ENCODE peak calls at places on chromosomes 3 and 15, in four cellular contexts. I is CD4-positive, alpha-beta memory T cell; Q is IMR-90; U is GM23248. E is an unnamed sample. For H3K36me3, the result is how much of the 10 kb centered on the place peaks cover.

GRCh38 chr3:17473761-17474160 is 268.7 kb downstream of the TBC1D5 start:
- DNase-seq in I (no peak), Q (peak), U (peak), E (peak)

GRCh38 chr3:18808423-18808822 is 339.9 kb upstream of the KCNH8 start:
- DNase-seq in I (no peak), Q (no peak), U (no peak), E (peak)

GRCh38 chr3:120864541-120864940 is 43.5 kb upstream of the STXBP5L start:
- DNase-seq in I (no peak), Q (no peak), U (no peak), E (no peak)

GRCh38 chr3:32203854-32204253 is 34.6 kb upstream of the CMTM8 start:
- DNase-seq in I (no peak), Q (peak), U (peak), E (peak)

GRCh38 chr3:159881828-159882309 is 106.8 kb upstream of the IL12A start:
- DNase-seq in I (no peak), Q (no peak), U (no peak), E (peak)

GRCh38 chr3:141782386-141782932 is 19.3 kb downstream of the GRK7 start:
- DNase-seq in I (no peak), Q (no peak), U (no peak), E (peak)

GRCh38 chr3:171503817-171504216 is 43.6 kb upstream of the TNIK start:
- DNase-seq in I (no peak), Q (no peak), U (no peak), E (peak)

GRCh38 chr15:29312387-29312786 is 42.8 kb upstream of the NSMCE3 start:
- DNase-seq in I (no peak), Q (peak), U (peak), E (peak)

GRCh38 chr3:142973217-142974009 is 9.9 kb upstream of the PAQR9 start:
- DNase-seq in I (no peak), Q (no peak), U (no peak), E (no peak)

GRCh38 chr3:16813336-16813735 is 71.4 kb upstream of the PLCL2 start:
- DNase-seq in I (no peak), Q (no peak), U (no peak), E (no peak)

GRCh38 chr3:140500473-140500872 is 177.4 kb upstream of the TRIM42 start:
- DNase-seq in I (no peak), Q (no peak), U (no peak), E (no peak)

GRCh38 chr3:58071480-58071971 is 63.3 kb downstream of the FLNB start:
- DNase-seq in I (no peak), Q (no peak), U (no peak), E (no peak)

GRCh38 chr3:69865920-69866679 is 126.8 kb downstream of the MITF start:
- DNase-seq in I (no peak), Q (peak), U (no peak), E (peak)

GRCh38 chr15:83999396-84000120 is 236.0 kb upstream of the GOLGA6L4 start:
- DNase-seq in I (no peak), Q (peak), U (peak), E (no peak)

GRCh38 chr15:101183926-101184305 is 67.9 kb downstream of the CHSY1 start:
- DNase-seq in I (no peak), Q (no peak), U (no peak), E (no peak)

GRCh38 chr15:89442671-89443307 is 53.6 kb downstream of the RHCG start:
- DNase-seq in I (no peak), Q (peak), U (peak), E (peak)

GRCh38 chr3:64134882-64135281 is 90.4 kb downstream of the PRICKLE2 start:
- DNase-seq in I (no peak), Q (no peak), U (no peak), E (no peak)

GRCh38 chr3:30613135-30613825 is 6.9 kb downstream of the TGFBR2 start:
- DNase-seq in I (no peak), Q (no peak), U (no peak), E (no peak)

GRCh38 chr3:73270839-73271483 is 209.5 kb downstream of the EBLN2 start:
- DNase-seq in I (no peak), Q (no peak), U (peak), E (no peak)

GRCh38 chr3:182936239-182936946 is 43.9 kb downstream of the DCUN1D1 start:
- DNase-seq in I (no peak), Q (no peak), U (no peak), E (no peak)

GRCh38 chr3:150545419-150546225 is 674 bp downstream of the SERP1 start:
- DNase-seq in I (peak), Q (no peak), U (peak), E (peak)

GRCh38 chr3:166201476-166201875 is 364.3 kb upstream of the BCHE start:
- DNase-seq in I (no peak), Q (no peak), U (no peak), E (no peak)

GRCh38 chr15:60737217-60737616 is 258.3 kb upstream of the ICE2 start:
- DNase-seq in I (no peak), Q (no peak), U (no peak), E (no peak)

GRCh38 chr15:100042558-100042957 is 299.2 kb downstream of the ADAMTS17 start:
- DNase-seq in I (no peak), Q (peak), U (no peak), E (peak)

GRCh38 chr3:32177702-32178198 is 60.7 kb upstream of the CMTM8 start:
- DNase-seq in I (peak), Q (peak), U (peak), E (peak)

GRCh38 chr15:63494406-63494805 is 10.0 kb upstream of the USP3 start:
- DNase-seq in I (no peak), Q (no peak), U (no peak), E (no peak)

GRCh38 chr3:98731720-98732238 is 31.4 kb upstream of the ST3GAL6 start:
- DNase-seq in I (no peak), Q (no peak), U (no peak), E (peak)

GRCh38 chr3:95310560-95310959 is 1247.7 kb downstream of the NSUN3 start:
- DNase-seq in I (no peak), Q (no peak), U (no peak), E (no peak)

GRCh38 chr3:197444793-197445403 is 110.9 kb downstream of the BDH1 start:
- DNase-seq in I (no peak), Q (no peak), U (no peak), E (no peak)

GRCh38 chr3:8856721-8857120 is 87.3 kb upstream of the OXTR start:
- DNase-seq in I (no peak), Q (peak), U (peak), E (no peak)

GRCh38 chr3:101038880-101039279 is 45.7 kb upstream of the ABI3BP start:
- DNase-seq in I (no peak), Q (no peak), U (peak), E (no peak)

GRCh38 chr3:118144919-118145318 is 889.7 kb downstream of the IGSF11 start:
- DNase-seq in I (no peak), Q (no peak), U (no peak), E (no peak)

GRCh38 chr3:62527484-62527883 is 154.1 kb upstream of the FEZF2 start:
- DNase-seq in I (no peak), Q (no peak), U (peak), E (no peak)

GRCh38 chr3:196055683-196056270 is 26.1 kb downstream of the TFRC start:
- DNase-seq in I (no peak), Q (no peak), U (no peak), E (no peak)
- H3K36me3 ChIP-seq in I (half or more), Q (half or more), U (half or more), E (under half)

DNA sequence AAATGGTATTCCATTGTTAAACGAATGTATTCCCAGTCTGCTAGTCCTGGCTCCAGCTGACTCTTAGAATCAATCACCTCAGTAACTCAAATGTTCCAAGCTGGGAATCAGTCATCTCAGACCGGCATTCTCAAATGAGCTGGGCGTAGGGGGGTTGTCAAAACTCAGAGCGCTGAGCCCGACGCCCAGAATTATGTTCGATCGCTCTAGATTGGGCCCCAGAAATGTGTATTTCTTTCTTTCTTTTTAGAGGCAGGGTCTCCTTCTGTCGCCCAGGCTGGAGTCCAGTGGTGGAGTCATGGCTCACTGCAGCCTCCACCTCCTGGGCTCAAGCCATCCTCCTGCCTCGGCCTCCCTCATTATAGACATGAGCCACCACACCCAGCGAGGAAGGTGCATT is 99.3 kb upstream of the IGF1R start:
- DNase-seq in I (no peak), Q (no peak), U (no peak), E (no peak)
- H3K4me3 ChIP-seq in I (no peak), Q (peak), U (peak), E (peak)

DNA sequence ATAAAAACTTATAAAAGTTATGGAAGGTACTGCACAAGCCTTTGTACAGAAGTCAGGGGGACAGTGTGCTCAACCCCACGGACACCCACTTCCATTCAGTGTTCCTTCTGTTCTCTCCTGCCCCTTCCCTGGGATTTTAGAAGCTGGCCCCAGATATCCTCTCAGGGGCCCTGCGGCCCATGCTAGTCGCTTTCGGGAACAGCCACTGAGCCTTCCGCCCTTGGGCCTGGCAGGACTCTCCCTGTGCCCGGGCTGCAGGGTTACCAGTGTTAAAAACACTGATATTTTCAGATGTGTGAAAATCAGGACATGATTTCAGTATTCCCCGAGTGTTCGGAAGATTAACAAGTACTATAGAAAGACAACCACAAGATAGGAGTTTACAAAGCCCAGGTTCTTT is 22.4 kb downstream of the FAN1 start:
- DNase-seq in I (no peak), Q (no peak), U (no peak), E (no peak)
- H3K36me3 ChIP-seq in I (half or more), Q (half or more), U (under half), E (under half)

GRCh38 chr15:86870846-86871245 is 791.2 kb downstream of the AGBL1 start:
- DNase-seq in I (no peak), Q (no peak), U (no peak), E (no peak)
- H3K4me3 ChIP-seq in I (no peak), Q (no peak), U (no peak), E (no peak)

GRCh38 chr15:44633603-44634002 is 29.9 kb downstream of the SPG11 start:
- DNase-seq in I (no peak), Q (peak), U (peak), E (peak)
- H3K36me3 ChIP-seq in I (under half), Q (under half), U (under half), E (under half)

E was measured in bronchial epithelial cell.